ENCODE peak calls at places on chromosomes 7 and 10, in six cellular contexts. V, Z, Q, K, B and D are unnamed samples. For H3K4me1, the result is how much of the 10 kb centered on the place peaks cover.

GRCh38 chr7:34222722-34223121 is 317.4 kb downstream of the BMPER start:
- DNase-seq in K (no peak), B (no peak), Q (no peak), V (no peak), Z (no peak), D (no peak)

GRCh38 chr10:89074120-89074519 is 83.5 kb downstream of the FAS start:
- DNase-seq in Z (no peak), V (peak), Q (peak), B (no peak), K (no peak), D (no peak)

GRCh38 chr7:2616973-2617709 is 14.6 kb upstream of the TTYH3 start:
- DNase-seq in Z (no peak), B (no peak), V (no peak), Q (peak), K (no peak), D (no peak)

GRCh38 chr10:83612050-83612449 is 527.3 kb upstream of the GHITM start:
- DNase-seq in V (no peak), Q (no peak), K (no peak), B (no peak), Z (no peak), D (no peak)

GRCh38 chr10:86867149-86867548 is 90.3 kb downstream of the MMRN2 start:
- DNase-seq in B (no peak), Z (no peak), V (no peak), K (no peak), Q (no peak), D (no peak)

GRCh38 chr7:47565841-47566240 is 16.1 kb downstream of the TNS3 start:
- DNase-seq in K (no peak), Z (no peak), B (no peak), V (no peak), Q (no peak), D (no peak)

GRCh38 chr10:26441491-26442214 is 3.5 kb downstream of the APBB1IP start:
- DNase-seq in Z (no peak), K (no peak), V (no peak), B (no peak), Q (no peak), D (no peak)

GRCh38 chr7:27144799-27145166 is 1.3 kb upstream of the HOXA5 start:
- DNase-seq in K (no peak), Z (peak), B (no peak), Q (peak), V (no peak), D (no peak)

GRCh38 chr7:99562832-99563231 is 4.4 kb downstream of the ZNF655 start:
- DNase-seq in Z (no peak), Q (no peak), V (no peak), K (no peak), B (no peak), D (no peak)

GRCh38 chr7:13988011-13988410 is 1.5 kb downstream of the ETV1 start:
- DNase-seq in B (no peak), V (no peak), K (no peak), Q (no peak), Z (no peak), D (no peak)

GRCh38 chr10:116385311-116385710 is 42.3 kb upstream of the PNLIPRP3 start:
- DNase-seq in V (no peak), Q (no peak), Z (no peak), B (no peak), K (peak), D (no peak)

GRCh38 chr7:137934941-137935848 is 66.7 kb downstream of the CREB3L2 start:
- DNase-seq in V (no peak), B (no peak), Q (no peak), K (no peak), Z (no peak), D (no peak)
- H3K4me1 ChIP-seq in V (under half), B (under half), Q (under half), K (under half), Z (under half), D (under half)

GRCh38 chr10:71632200-71632820 is 87.3 kb downstream of the C10orf105 start:
- DNase-seq in K (no peak), V (no peak), B (no peak), Z (no peak), Q (no peak), D (no peak)

GRCh38 chr10:71627956-71628355 is 91.6 kb downstream of the C10orf105 start:
- DNase-seq in Z (no peak), K (no peak), V (no peak), B (no peak), Q (no peak), D (no peak)

GRCh38 chr10:71631007-71631859 is 88.3 kb downstream of the C10orf105 start:
- DNase-seq in B (no peak), Z (no peak), K (no peak), V (no peak), Q (no peak), D (no peak)

GRCh38 chr10:71629131-71629530 is 90.4 kb downstream of the C10orf105 start:
- DNase-seq in K (no peak), V (no peak), Z (no peak), B (no peak), Q (no peak), D (no peak)

DNA sequence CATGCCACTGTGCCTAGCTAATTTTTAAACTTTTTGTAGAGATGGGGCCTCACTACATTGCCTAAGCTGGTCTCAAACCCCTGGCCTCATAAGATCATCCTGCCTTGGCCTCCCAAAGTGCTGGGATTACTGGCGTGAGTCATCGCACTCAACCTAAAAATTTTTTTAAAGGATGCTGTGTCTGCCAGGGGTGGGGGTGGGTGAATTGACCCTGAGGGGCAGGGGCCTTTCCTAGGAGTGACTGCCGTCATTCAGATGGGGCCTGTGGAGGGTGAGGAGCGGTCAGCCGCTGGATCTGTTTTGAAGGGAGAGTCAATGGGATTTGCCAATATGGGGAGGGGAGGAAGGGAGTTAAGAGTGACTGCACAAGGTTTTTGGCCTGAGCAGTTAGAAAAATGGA is 89.4 kb downstream of the C10orf105 start:
- DNase-seq in V (no peak), K (no peak), Z (no peak), B (no peak), Q (no peak), D (no peak)
- H3K4me1 ChIP-seq in V (under half), K (under half), Z (under half), B (under half), Q (under half), D (under half)

GRCh38 chr10:32341596-32341995 is 5.4 kb downstream of the EPC1 start:
- DNase-seq in K (no peak), Z (no peak), V (no peak), Q (no peak), B (no peak), D (no peak)
- H3K4me1 ChIP-seq in K (under half), Z (under half), V (half or more), Q (under half), B (under half), D (under half)

GRCh38 chr7:824664-825063 is 7.6 kb upstream of the SUN1 start:
- DNase-seq in Z (no peak), Q (no peak), B (no peak), V (peak), K (no peak), D (no peak)

GRCh38 chr7:826230-826905 is 5.9 kb upstream of the SUN1 start:
- DNase-seq in Q (no peak), B (no peak), V (no peak), K (no peak), Z (no peak), D (no peak)

GRCh38 chr7:824106-824505 is 8.2 kb upstream of the SUN1 start:
- DNase-seq in K (no peak), B (no peak), V (peak), Q (no peak), Z (no peak), D (no peak)

GRCh38 chr7:823639-824038 is 8.6 kb upstream of the SUN1 start:
- DNase-seq in V (peak), K (no peak), B (no peak), Q (no peak), Z (no peak), D (no peak)

GRCh38 chr7:825386-825785 is 6.9 kb upstream of the SUN1 start:
- DNase-seq in B (no peak), V (no peak), Q (no peak), K (no peak), Z (no peak), D (no peak)
- H3K4me1 ChIP-seq in B (under half), V (half or more), Q (under half), K (under half), Z (under half), D (under half)

GRCh38 chr7:22584179-22584578 is 84.2 kb upstream of the STEAP1B start:
- DNase-seq in B (no peak), K (no peak), Z (no peak), V (no peak), Q (no peak), D (no peak)
- H3K4me1 ChIP-seq in B (under half), K (under half), Z (under half), V (under half), Q (under half), D (under half)

GRCh38 chr10:113060221-113061053 is 110.4 kb downstream of the TCF7L2 start:
- DNase-seq in V (peak), Z (peak), B (no peak), K (no peak), Q (peak), D (no peak)
- H3K4me1 ChIP-seq in V (under half), Z (under half), B (half or more), K (under half), Q (under half), D (under half)

DNA sequence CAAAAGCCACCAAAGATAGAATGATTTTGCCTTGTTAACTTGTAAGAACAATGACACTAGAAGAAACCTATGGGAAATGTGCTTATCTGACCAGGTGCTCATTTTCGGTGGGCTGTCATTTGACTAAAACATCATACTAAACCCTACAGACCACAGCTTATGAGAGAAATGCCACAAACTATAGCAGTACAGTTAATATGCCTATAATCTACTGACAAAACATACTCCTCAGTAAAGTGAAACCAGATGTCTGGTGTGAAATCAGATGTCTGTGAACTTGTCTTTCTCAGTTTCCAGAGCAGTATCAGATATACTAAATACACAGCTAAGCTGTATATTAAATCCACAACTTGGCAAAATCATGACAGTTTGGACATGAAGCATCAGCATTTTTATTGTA is 3.3 kb downstream of the IMMP2L start:
- DNase-seq in K (no peak), V (no peak), Z (no peak), B (no peak), Q (no peak), D (no peak)
- H3K4me1 ChIP-seq in K (under half), V (under half), Z (under half), B (under half), Q (under half), D (under half)

DNA sequence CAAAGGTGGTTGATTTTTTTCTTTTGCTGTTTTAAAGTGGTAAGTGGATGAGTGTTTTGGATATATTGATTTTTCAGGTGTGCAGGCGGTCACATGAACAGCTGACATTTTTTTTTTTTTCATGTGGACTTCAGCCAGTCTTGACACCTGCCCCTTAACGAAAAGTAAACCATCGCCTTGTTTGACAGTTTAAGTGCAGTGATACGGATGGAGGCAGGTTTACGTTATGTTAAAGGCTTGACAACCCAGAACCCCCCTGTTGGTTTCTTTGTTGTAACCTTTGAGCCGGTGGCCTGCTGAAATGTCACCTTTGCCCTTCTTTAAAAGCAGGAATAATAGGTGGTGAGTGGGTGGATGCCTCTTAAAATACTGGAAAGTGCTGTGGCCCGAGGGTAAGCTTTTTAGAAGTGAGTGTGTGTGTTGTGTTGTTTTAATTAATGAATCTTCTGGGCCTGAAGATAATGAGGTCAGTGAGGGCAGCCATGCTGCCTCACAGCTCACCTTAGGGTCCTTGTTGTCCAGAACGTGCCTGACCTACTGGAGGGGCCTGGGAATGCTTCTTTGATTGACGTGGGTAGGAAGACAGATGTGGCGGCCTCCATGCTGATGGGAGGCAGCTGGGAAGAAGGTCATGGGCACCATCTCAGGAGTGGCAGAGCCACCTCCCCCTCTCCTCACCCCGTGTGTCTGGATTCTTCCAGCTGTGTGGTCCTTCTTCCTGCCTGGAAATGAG is 69.8 kb downstream of the TCF7L2 start:
- DNase-seq in Q (no peak), Z (no peak), K (no peak), B (peak), V (no peak), D (no peak)
- H3K4me1 ChIP-seq in Q (under half), Z (under half), K (under half), B (under half), V (under half), D (under half)

GRCh38 chr7:66739953-66740301 is 606 bp upstream of the RABGEF1 start:
- DNase-seq in B (no peak), K (no peak), Q (no peak), V (no peak), Z (no peak), D (no peak)

GRCh38 chr7:66740302-66740979 is at the start of gene RABGEF1:
- DNase-seq in Q (peak), K (peak), V (peak), Z (peak), B (peak), D (peak)

GRCh38 chr7:66739477-66739876 is 1.1 kb upstream of the RABGEF1 start:
- DNase-seq in B (no peak), V (no peak), Z (no peak), K (no peak), Q (no peak), D (no peak)

GRCh38 chr7:66737667-66738066 is 2.9 kb upstream of the RABGEF1 start:
- DNase-seq in V (no peak), Z (no peak), K (no peak), Q (no peak), B (no peak), D (no peak)

DNA sequence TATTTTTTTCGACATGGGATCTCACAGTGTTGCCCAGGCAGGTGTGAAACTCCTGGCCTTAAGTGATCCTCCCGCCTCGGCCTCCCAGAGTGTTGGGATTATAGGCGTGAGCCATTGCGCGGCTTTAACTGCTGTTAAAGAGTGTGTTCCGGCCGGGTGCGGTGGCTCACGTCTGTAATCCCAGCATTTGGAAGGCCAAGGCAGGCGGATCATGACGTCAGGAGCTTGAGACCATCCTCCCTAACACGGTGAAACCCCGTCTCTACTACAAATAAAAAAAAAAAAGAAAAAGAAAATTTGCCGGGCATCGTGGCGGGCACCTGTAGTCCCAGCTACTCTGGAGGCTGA is 1.1 kb downstream of the RABGEF1 start:
- DNase-seq in V (no peak), Z (no peak), B (no peak), K (no peak), Q (no peak), D (no peak)
- H3K4me1 ChIP-seq in V (under half), Z (under half), B (under half), K (under half), Q (under half), D (under half)